ENCODE peak calls at places on chromosomes 6 and 20, in five cellular contexts. T is adrenal gland, J is heart left ventricle, V is upper lobe of left lung, G is ovary. X is an unnamed sample. For H3K4me1, the result is how much of the 10 kb centered on the place peaks cover.

GRCh38 chr20:9912858-9913434 is 74.1 kb upstream of the PAK5 start:
- DNase-seq in T (peak), J (peak), V (no peak), G (peak), X (no peak)

GRCh38 chr20:5722927-5723326 is 27.3 kb upstream of the SHLD1 start:
- DNase-seq in T (no peak), J (no peak), V (peak), G (no peak), X (no peak)

GRCh38 chr6:136582702-136583471 is 32.7 kb upstream of the MAP7 start:
- DNase-seq in T (no peak), J (no peak), V (no peak), G (no peak), X (no peak)

GRCh38 chr6:161444966-161445799 is 171.3 kb upstream of the AGPAT4 start:
- DNase-seq in T (peak), J (no peak), V (no peak), G (no peak), X (no peak)

GRCh38 chr20:51366155-51366886 is 176.2 kb downstream of the NFATC2 start:
- DNase-seq in T (no peak), J (peak), V (no peak), G (peak), X (no peak)

GRCh38 chr6:56862415-56863175 is 92.3 kb upstream of the BEND6 start:
- DNase-seq in T (no peak), J (no peak), V (no peak), G (no peak), X (no peak)

GRCh38 chr6:108556864-108557493 is 3.7 kb upstream of the FOXO3 start:
- DNase-seq in T (peak), J (no peak), V (no peak), G (no peak), X (no peak)

GRCh38 chr6:7723554-7723953 is 2.3 kb upstream of the BMP6 start:
- DNase-seq in T (no peak), J (no peak), V (no peak), G (no peak), X (no peak)

GRCh38 chr20:24334830-24335229 is 134.6 kb upstream of the SYNDIG1 start:
- DNase-seq in T (no peak), J (no peak), V (no peak), G (no peak), X (no peak)

GRCh38 chr6:6678185-6678671 is 89.7 kb downstream of the LY86 start:
- DNase-seq in T (no peak), J (no peak), V (no peak), G (no peak), X (no peak)

GRCh38 chr20:31566658-31567379 is 38.3 kb upstream of the ID1 start:
- DNase-seq in T (no peak), J (no peak), V (peak), G (no peak), X (no peak)

GRCh38 chr20:1022871-1023270 is 20.8 kb upstream of the RSPO4 start:
- DNase-seq in T (no peak), J (no peak), V (no peak), G (no peak), X (no peak)

GRCh38 chr6:89313006-89313405 is 2.1 kb downstream of the GABRR2 start:
- DNase-seq in T (no peak), J (peak), V (no peak), G (no peak), X (no peak)

GRCh38 chr6:25995507-25995906 is 32.9 kb downstream of the TRIM38 start:
- DNase-seq in T (no peak), J (no peak), V (no peak), G (no peak), X (no peak)

GRCh38 chr6:158485411-158485810 is 74.5 kb upstream of the TMEM181 start:
- DNase-seq in T (no peak), J (no peak), V (no peak), G (no peak), X (no peak)

GRCh38 chr6:106748547-106749207 is 119.3 kb downstream of the QRSL1 start:
- DNase-seq in T (no peak), J (no peak), V (no peak), G (no peak), X (no peak)

GRCh38 chr6:138785092-138785491 is 10.8 kb upstream of the ECT2L start:
- DNase-seq in T (no peak), J (no peak), V (no peak), G (no peak), X (no peak)

GRCh38 chr6:15461127-15461944 is 201.5 kb downstream of the DTNBP1 start:
- DNase-seq in T (no peak), J (no peak), V (no peak), G (no peak), X (no peak)

GRCh38 chr6:29793036-29793356 is 34.6 kb upstream of the HLA-G start:
- DNase-seq in T (no peak), J (no peak), V (no peak), G (no peak), X (no peak)

GRCh38 chr20:61731363-61732181 is 334.1 kb downstream of the TAF4 start:
- DNase-seq in T (no peak), J (peak), V (peak), G (no peak), X (no peak)

GRCh38 chr6:129672883-129673631 is 36.9 kb downstream of the ARHGAP18 start:
- DNase-seq in T (no peak), J (no peak), V (no peak), G (no peak), X (no peak)

GRCh38 chr6:79168695-79168980 is 65.8 kb downstream of the HMGN3 start:
- DNase-seq in T (no peak), J (no peak), V (no peak), G (no peak), X (no peak)

GRCh38 chr20:63536997-63537524 is at the start of gene PTK6:
- DNase-seq in T (no peak), J (peak), V (peak), G (no peak), X (no peak)

GRCh38 chr6:140366991-140367390 is 992.5 kb upstream of the CITED2 start:
- DNase-seq in T (no peak), J (no peak), V (no peak), G (no peak), X (no peak)

GRCh38 chr6:25009351-25009750 is 73.6 kb upstream of the RIPOR2 start:
- DNase-seq in T (no peak), J (no peak), V (no peak), G (no peak), X (no peak)

GRCh38 chr6:21438237-21438985 is 155.1 kb upstream of the SOX4 start:
- DNase-seq in T (no peak), J (no peak), V (no peak), G (no peak), X (no peak)

GRCh38 chr6:89117285-89118108 is at the start of gene SRSF12:
- DNase-seq in T (peak), J (peak), V (peak), G (peak), X (no peak)

GRCh38 chr6:21158873-21159272 is 434.7 kb upstream of the SOX4 start:
- DNase-seq in T (no peak), J (no peak), V (no peak), G (no peak), X (no peak)

DNA sequence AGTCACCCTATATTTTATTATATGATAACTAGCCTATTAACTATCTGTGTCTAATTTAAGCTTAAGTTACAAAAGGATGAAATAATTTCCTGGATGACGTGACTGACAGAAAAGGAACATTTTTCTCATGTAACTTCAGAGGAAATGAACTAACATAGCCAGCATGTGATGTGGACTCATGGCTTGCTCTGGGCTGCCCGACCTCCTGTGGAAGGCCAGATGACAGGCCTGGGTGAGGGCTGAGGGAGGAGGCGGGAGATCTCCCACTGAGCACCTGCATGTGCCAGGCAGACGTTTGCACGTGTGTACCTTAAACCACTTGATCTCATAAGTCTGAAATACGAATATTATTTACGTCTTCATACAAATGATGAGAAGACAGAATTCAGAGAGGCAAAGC is 321.1 kb downstream of the SYNE1 start:
- DNase-seq in T (no peak), J (peak), V (no peak), G (no peak), X (no peak)
- TF ChIP-seq POLR2A in T (no peak), J (peak), V (no peak), G (no peak), X (no peak)

GRCh38 chr6:28531479-28532128 is 5.9 kb downstream of the GPX5 start:
- DNase-seq in T (no peak), J (no peak), V (no peak), G (no peak), X (no peak)
- TF ChIP-seq CTCF in T (no peak), J (no peak), V (no peak), G (no peak), X (no peak)

DNA sequence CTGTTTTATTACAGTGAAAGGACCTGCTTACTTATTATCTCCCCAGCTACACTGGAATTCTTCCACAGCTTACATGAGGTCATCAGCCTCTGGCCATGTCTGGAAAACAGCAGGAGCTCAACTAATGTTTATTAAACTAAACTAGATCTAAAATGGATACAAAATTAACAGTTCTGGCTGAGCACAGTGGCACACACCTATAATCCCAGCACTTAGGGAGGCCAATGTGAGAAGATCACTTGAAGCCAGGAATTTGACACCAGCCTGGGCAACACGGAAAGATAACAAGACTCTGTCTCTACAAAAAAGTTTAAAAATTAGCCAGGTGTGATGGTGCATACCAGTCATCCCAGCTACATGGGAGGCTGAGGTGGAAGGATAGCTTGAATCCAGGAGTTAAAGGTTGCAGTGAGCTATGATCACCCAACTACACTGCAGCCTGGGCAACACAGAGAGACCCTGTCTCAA is 220.8 kb upstream of the MARCKS start:
- DNase-seq in T (no peak), J (no peak), V (no peak), G (no peak), X (no peak)
- H3K4me1 ChIP-seq in T (under half), J (under half), V (under half), G (under half), X (half or more)

DNA sequence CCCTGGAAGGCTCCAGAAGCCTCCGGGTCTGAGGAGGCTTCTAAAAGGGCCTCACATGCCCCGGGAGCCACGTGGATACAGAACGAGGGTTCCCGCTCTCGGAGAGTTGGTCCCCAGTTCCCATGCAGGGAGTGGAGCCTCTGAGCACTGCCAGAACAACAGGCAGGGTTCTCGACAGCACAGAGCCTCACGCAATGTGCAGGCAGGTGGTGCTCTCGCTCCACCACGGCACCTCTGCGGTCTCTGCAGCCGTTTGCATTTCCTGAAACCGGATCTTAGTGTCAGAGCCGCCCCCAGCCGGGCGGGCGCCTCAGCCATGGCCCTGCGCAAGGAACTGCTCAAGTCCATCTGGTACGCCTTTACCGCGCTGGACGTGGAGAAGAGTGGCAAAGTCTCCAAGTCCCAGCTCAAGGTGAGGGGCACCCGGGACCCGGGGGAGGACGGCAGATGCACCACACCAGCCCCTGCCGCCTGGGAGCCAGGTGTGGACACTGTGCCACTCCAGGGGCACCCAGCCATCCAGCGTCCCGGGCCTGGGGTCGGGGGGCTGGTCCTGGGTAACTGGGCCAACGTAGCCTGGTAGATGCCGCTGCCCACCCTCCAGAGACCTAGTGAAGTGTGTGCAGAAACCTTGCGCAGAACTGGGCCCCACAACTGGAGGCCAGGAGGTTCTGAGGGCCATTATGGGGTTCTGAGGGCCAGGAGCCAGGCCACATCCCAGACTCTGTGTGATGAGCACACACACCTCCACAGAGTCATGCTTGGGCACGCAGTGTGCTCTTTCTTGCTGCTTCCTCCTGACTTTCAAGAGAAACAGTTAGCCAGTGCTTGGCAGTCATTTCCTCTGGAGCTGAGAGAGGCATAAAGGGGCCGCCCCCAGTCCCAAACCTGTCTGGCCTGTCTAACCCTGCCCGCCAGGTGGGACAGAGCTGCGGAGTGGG is at the start of gene DEF6:
- DNase-seq in T (peak), J (peak), V (peak), G (peak), X (peak)
- TF ChIP-seq POLR2A in T (no peak), J (peak), V (no peak), G (no peak), X (peak)

DNA sequence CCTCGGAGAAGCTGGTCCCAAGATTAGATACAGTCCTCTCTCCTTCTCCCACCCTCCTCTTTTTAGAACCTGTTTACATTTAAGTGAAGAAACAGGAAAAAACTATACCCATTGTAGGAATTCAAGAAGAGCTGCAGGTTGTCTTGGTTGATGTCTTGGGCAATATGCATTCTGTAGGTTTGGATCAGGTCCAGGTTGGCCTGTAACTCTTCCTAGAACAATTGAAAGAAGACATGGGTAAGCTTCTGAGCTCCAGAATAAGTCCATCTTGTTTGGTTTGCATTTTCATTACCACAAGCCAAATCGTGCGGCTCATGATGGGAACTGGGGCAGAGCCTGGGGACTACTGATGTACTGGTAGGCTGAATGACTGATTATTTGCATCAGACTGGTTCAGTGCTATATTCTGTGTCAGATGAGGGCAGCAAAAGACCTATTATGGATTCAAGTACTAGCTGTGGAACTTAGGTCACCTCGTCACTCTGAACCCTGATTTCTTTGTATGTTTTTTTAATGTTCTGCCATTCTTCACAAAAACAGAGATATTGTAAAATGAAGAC is 20.3 kb upstream of the SLA2 start:
- DNase-seq in T (no peak), J (no peak), V (no peak), G (no peak), X (no peak)
- TF ChIP-seq CTCF in T (no peak), J (peak), V (no peak), G (no peak), X (no peak)

GRCh38 chr6:44011350-44011925 is 115.8 kb downstream of the MRPL14 start:
- DNase-seq in T (no peak), J (no peak), V (no peak), G (no peak), X (no peak)

GRCh38 chr6:44012078-44012493 is 115.2 kb downstream of the MRPL14 start:
- DNase-seq in T (no peak), J (no peak), V (no peak), G (no peak), X (no peak)

GRCh38 chr6:44009425-44010321 is 117.6 kb downstream of the MRPL14 start:
- DNase-seq in T (peak), J (peak), V (no peak), G (no peak), X (no peak)

GRCh38 chr6:44008821-44009370 is 118.4 kb downstream of the MRPL14 start:
- DNase-seq in T (no peak), J (no peak), V (no peak), G (no peak), X (no peak)

DNA sequence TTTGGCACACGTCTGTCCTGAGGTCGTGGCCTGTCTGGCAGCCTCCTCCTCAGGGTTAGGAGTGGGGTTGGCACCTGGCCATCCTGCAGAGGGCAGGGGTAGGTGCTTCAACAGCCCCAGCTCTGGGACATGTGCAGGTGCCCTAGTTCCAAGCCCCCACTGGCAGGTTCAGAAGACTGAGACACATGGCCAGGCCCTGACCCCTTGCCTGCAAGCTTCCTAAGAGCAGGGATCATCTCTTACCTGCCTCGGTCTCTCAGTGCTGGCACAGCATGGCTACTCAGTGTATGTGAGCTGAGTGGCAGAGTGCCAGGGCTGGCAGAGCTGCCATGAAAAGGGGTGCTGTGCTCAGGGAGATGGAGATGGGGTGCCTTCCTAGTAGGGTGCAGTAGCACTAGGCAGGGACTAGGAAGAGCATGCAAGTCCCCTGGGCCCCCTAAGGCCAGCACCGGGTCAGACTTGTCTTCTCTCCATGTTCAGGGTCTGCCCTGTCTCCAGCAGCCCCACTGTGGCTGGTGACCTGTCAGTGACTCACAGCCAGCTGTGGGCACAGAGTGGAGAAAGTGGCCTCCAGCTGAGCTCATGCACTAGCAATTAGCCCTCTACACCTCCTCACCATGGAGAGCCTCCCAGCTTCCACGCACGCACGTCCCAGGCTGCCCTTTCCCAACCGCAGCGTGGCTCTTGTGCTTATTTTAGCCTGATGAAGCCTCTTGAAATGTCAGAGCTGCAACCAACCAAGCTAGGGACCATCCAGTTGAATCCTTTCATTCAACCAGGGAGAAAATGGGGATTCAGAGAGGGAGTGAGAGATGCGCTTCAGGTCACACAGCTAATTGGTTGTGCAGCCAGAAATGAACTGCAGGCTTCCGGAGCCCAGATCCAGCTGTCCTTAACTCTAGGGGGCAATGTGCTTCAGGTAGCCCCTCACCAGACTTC is 116.6 kb downstream of the MRPL14 start:
- DNase-seq in T (peak), J (peak), V (no peak), G (no peak), X (no peak)
- H3K4me1 ChIP-seq in T (under half), J (under half), V (under half), G (under half), X (under half)

X was measured in esophagus squamous epithelium.